ENCODE peak calls at places on chromosome 11, in nine cellular contexts. F is A549, J is transverse colon, M is suprapubic skin, W is K562, Y is HCT116, S is ovary, B is tibial nerve, O is lower leg skin. X is an unnamed sample.

GRCh38 chr11:47189100-47189834 is 3.0 kb upstream of the PACSIN3 start:
- DNase-seq in F (peak), J (no peak), M (no peak), W (no peak), Y (no peak), S (no peak), B (no peak), O (no peak), X (peak)

GRCh38 chr11:88523362-88524028 is 186.0 kb upstream of the CTSC start:
- DNase-seq in F (no peak), J (no peak), M (no peak), W (no peak), Y (no peak), S (no peak), B (no peak), O (no peak), X (no peak)

GRCh38 chr11:65506770-65507485 is 8.1 kb downstream of the MALAT1 start:
- DNase-seq in F (no peak), J (peak), M (peak), W (no peak), Y (peak), S (peak), B (no peak), O (no peak), X (peak)

GRCh38 chr11:126387856-126388255 is 32.4 kb downstream of the ST3GAL4 start:
- DNase-seq in F (no peak), J (no peak), M (no peak), W (no peak), Y (no peak), S (no peak), B (no peak), O (no peak), X (no peak)

GRCh38 chr11:35305670-35306382 is 113.5 kb downstream of the SLC1A2 start:
- DNase-seq in F (peak), J (peak), M (no peak), W (peak), Y (peak), S (no peak), B (no peak), O (no peak), X (peak)

GRCh38 chr11:34926101-34926830 is 9.8 kb downstream of the PDHX start:
- DNase-seq in F (no peak), J (no peak), M (no peak), W (no peak), Y (peak), S (no peak), B (no peak), O (no peak), X (peak)

GRCh38 chr11:40140560-40140959 is 1318.9 kb downstream of the LRRC4C start:
- DNase-seq in F (no peak), J (no peak), M (no peak), W (no peak), Y (no peak), S (no peak), B (no peak), O (no peak), X (no peak)

GRCh38 chr11:34002420-34002819 is 49.1 kb upstream of the CAPRIN1 start:
- DNase-seq in F (no peak), J (peak), M (no peak), W (no peak), Y (no peak), S (no peak), B (no peak), O (no peak), X (no peak)

GRCh38 chr11:46330154-46330886 is 16.9 kb upstream of the DGKZ start:
- DNase-seq in F (no peak), J (no peak), M (no peak), W (no peak), Y (no peak), S (no peak), B (no peak), O (no peak), X (no peak)

GRCh38 chr11:59667812-59668187 is 1.0 kb downstream of the PATL1 start:
- DNase-seq in F (no peak), J (no peak), M (no peak), W (no peak), Y (no peak), S (no peak), B (no peak), O (no peak), X (no peak)

GRCh38 chr11:35541621-35542375 is 16.4 kb upstream of the PAMR1 start:
- DNase-seq in F (no peak), J (peak), M (peak), W (no peak), Y (no peak), S (no peak), B (peak), O (no peak), X (no peak)

GRCh38 chr11:103548838-103549237 is 439.6 kb downstream of the DYNC2H1 start:
- DNase-seq in F (no peak), J (no peak), M (no peak), W (no peak), Y (no peak), S (no peak), B (no peak), O (no peak), X (no peak)

GRCh38 chr11:131691558-131692041 is 321.2 kb downstream of the NTM start:
- DNase-seq in F (no peak), J (no peak), M (no peak), W (peak), Y (no peak), S (peak), B (no peak), O (peak), X (peak)

GRCh38 chr11:12745787-12746186 is 71.6 kb downstream of the TEAD1 start:
- DNase-seq in F (no peak), J (no peak), M (no peak), W (no peak), Y (no peak), S (no peak), B (no peak), O (no peak), X (no peak)

GRCh38 chr11:110075822-110076208 is 17.4 kb upstream of the ZC3H12C start:
- DNase-seq in F (no peak), J (no peak), M (no peak), W (no peak), Y (no peak), S (no peak), B (no peak), O (no peak), X (no peak)

GRCh38 chr11:20243974-20244373 is 83.7 kb upstream of the DBX1 start:
- DNase-seq in F (no peak), J (no peak), M (no peak), W (no peak), Y (no peak), S (no peak), B (no peak), O (no peak), X (peak)

GRCh38 chr11:108926522-108927380 is 261.9 kb downstream of the DDX10 start:
- DNase-seq in F (no peak), J (no peak), M (no peak), W (no peak), Y (no peak), S (no peak), B (no peak), O (no peak), X (no peak)

GRCh38 chr11:71301858-71302533 is 49.6 kb upstream of the SHANK2 start:
- DNase-seq in F (no peak), J (no peak), M (peak), W (no peak), Y (no peak), S (peak), B (no peak), O (peak), X (no peak)

GRCh38 chr11:64711944-64712306 is 11.1 kb downstream of the NRXN2 start:
- DNase-seq in F (no peak), J (no peak), M (no peak), W (peak), Y (no peak), S (peak), B (no peak), O (no peak), X (no peak)

GRCh38 chr11:78400116-78400515 is 17.5 kb downstream of the GAB2 start:
- DNase-seq in F (no peak), J (no peak), M (no peak), W (no peak), Y (no peak), S (no peak), B (no peak), O (no peak), X (no peak)

GRCh38 chr11:78290293-78291176 is 101.8 kb downstream of the USP35 start:
- DNase-seq in F (no peak), J (no peak), M (no peak), W (peak), Y (no peak), S (no peak), B (no peak), O (no peak), X (peak)

GRCh38 chr11:75386912-75387311 is 12.4 kb upstream of the RPS3 start:
- DNase-seq in F (no peak), J (peak), M (no peak), W (no peak), Y (no peak), S (peak), B (no peak), O (no peak), X (no peak)

GRCh38 chr11:86484164-86484794 is 109.6 kb downstream of the CCDC81 start:
- DNase-seq in F (peak), J (no peak), M (peak), W (peak), Y (peak), S (peak), B (no peak), O (peak), X (no peak)

GRCh38 chr11:120801801-120802689 is 221.9 kb upstream of the TBCEL start:
- DNase-seq in F (peak), J (peak), M (peak), W (peak), Y (peak), S (peak), B (peak), O (no peak), X (peak)

GRCh38 chr11:1497600-1497999 is 11.0 kb upstream of the MOB2 start:
- DNase-seq in F (no peak), J (no peak), M (no peak), W (no peak), Y (no peak), S (no peak), B (no peak), O (no peak), X (no peak)

DNA sequence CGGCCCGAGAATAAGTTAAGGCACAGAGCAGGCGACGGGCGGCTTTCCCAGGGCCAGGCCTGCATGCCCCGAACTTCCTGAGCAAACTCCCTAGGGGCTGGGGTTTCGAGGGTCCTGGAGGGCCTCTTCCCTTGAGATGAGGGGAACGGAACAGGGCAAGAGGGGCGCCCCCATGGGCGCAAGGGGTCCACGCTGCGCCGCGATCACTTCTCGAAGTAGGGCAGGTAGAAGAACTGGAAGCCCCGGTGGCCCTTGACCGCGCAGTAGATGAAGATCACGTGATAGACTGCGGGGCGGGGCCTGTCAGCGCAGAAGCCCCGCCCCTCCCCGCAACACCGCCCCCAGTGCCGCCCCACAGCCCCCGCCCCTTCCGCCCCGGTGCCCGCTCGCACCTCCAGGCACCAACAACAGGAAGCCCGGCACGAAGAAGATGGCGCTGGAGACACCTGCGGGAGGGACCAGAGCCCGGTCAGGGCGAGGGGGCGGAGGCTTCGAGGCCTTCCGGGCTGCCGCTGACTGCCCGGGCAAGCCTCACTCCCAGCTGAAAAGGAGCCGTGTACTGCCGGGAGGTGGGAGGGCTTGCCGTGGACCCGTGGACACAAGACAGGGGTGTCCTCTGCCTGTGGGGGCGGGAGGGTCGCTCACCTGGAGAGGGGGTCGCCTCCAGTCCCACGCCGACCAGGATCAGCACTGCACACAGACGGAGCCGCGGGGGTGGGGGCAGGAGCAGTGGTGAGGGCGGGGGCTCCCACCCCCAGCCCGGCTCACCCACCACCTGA is 4.5 kb downstream of the TMEM134 start:
- DNase-seq in F (peak), J (peak), M (peak), W (peak), Y (peak), S (peak), B (peak), O (peak), X (peak)
- TF ChIP-seq POLR2A in F (peak), J (peak), M (no peak), W (peak), Y (no peak), S (no peak), B (peak), O (no peak), X (peak)

GRCh38 chr11:133930053-133930766 is 26.6 kb downstream of the IGSF9B start:
- DNase-seq in F (no peak), J (no peak), M (no peak), W (no peak), Y (no peak), S (no peak), B (no peak), O (no peak), X (no peak)

GRCh38 chr11:133926466-133927246 is 30.1 kb downstream of the IGSF9B start:
- DNase-seq in F (no peak), J (no peak), M (no peak), W (no peak), Y (no peak), S (no peak), B (no peak), O (no peak), X (no peak)

GRCh38 chr11:133927690-133928627 is 28.8 kb downstream of the IGSF9B start:
- DNase-seq in F (peak), J (peak), M (no peak), W (peak), Y (no peak), S (peak), B (peak), O (peak), X (peak)

GRCh38 chr11:133929401-133930052 is 27.2 kb downstream of the IGSF9B start:
- DNase-seq in F (no peak), J (no peak), M (no peak), W (no peak), Y (no peak), S (no peak), B (no peak), O (no peak), X (no peak)

DNA sequence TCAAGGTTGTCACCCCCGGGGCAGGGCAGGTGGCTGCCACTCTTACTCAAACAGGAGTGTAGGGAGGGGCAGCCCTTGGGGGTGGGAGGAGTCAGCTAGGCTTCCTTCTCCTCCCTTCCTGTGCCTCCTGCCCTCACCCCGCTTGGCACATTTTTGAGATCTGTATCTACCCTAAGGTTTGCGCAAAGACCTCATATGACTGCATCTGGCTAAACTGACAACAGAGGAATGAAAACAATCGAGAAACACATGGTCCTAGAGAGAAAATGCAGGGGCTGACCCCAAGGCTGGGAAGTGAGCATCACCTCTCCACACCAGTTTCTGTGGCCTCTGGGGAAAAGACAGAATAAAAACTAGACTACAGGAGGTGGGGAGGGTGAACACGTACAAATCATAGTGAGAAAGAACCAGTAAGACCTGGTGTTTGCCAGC is 28.1 kb downstream of the IGSF9B start:
- DNase-seq in F (no peak), J (no peak), M (no peak), W (no peak), Y (no peak), S (no peak), B (no peak), O (no peak), X (no peak)
- TF ChIP-seq POLR2A in F (no peak), J (no peak), M (no peak), W (no peak), Y (no peak), S (no peak), B (no peak), O (no peak), X (no peak)

GRCh38 chr11:58578635-58579191 is at the start of gene ZFP91:
- DNase-seq in F (peak), J (peak), M (peak), W (peak), Y (peak), S (peak), B (peak), O (peak), X (peak)

GRCh38 chr11:58577441-58578135 is 1.3 kb upstream of the ZFP91 start:
- DNase-seq in F (no peak), J (peak), M (peak), W (peak), Y (no peak), S (no peak), B (peak), O (peak), X (no peak)

GRCh38 chr11:58580311-58580710 is 1.4 kb downstream of the ZFP91 start:
- DNase-seq in F (no peak), J (no peak), M (no peak), W (no peak), Y (no peak), S (no peak), B (no peak), O (no peak), X (no peak)

GRCh38 chr11:58578136-58578634 is 678 bp upstream of the ZFP91 start:
- DNase-seq in F (peak), J (peak), M (peak), W (peak), Y (peak), S (peak), B (peak), O (peak), X (peak)

GRCh38 chr11:58579192-58580129 is 598 bp downstream of the ZFP91 start:
- DNase-seq in F (peak), J (peak), M (peak), W (peak), Y (peak), S (peak), B (peak), O (peak), X (peak)
- TF ChIP-seq POLR2A in F (peak), J (peak), M (no peak), W (peak), Y (peak), S (no peak), B (peak), O (no peak), X (peak)

GRCh38 chr11:99589771-99590170 is 569.0 kb downstream of the CNTN5 start:
- DNase-seq in F (no peak), J (no peak), M (no peak), W (no peak), Y (no peak), S (no peak), B (no peak), O (no peak), X (no peak)
- TF ChIP-seq POLR2A in F (no peak), J (no peak), M (no peak), W (no peak), Y (no peak), S (no peak), B (no peak), O (no peak), X (no peak)

X was measured in erythroblast.